ENCODE peak calls at places on chromosomes 13 and 19, in five cellular contexts. D is colonic mucosa, B is SK-N-SH, T is endodermal cell, P is NT2/D1. Z is an unnamed sample.

GRCh38 chr19:19873381-19873780 is 7.7 kb downstream of the ZNF253 start:
- DNase-seq in D (no peak), B (no peak), P (no peak), T (no peak), Z (no peak)

GRCh38 chr13:38202730-38203129 is 146.9 kb upstream of the UFM1 start:
- DNase-seq in B (no peak), D (no peak), T (no peak), P (no peak), Z (no peak)

GRCh38 chr13:81283561-81283960 is 942.6 kb upstream of the SPRY2 start:
- DNase-seq in T (no peak), B (no peak), D (no peak), P (no peak), Z (no peak)

GRCh38 chr19:19782783-19783182 is 38.8 kb downstream of the ZNF506 start:
- DNase-seq in T (no peak), D (no peak), B (no peak), P (no peak), Z (no peak)

GRCh38 chr13:32538234-32538620 is 368 bp downstream of the N4BP2L2 start:
- DNase-seq in B (peak; percentile 45), D (no peak), P (no peak), T (no peak), Z (peak; percentile 53)

GRCh38 chr13:19607523-19608078 is 25.9 kb upstream of the MPHOSPH8 start:
- DNase-seq in T (no peak), D (no peak), B (no peak), P (no peak), Z (no peak)

GRCh38 chr19:13428352-13428751 is 77.9 kb downstream of the CACNA1A start:
- DNase-seq in B (peak; percentile 19), D (peak; percentile 17), T (peak; percentile 63), P (no peak), Z (no peak)

GRCh38 chr13:84399320-84400085 is 517.2 kb upstream of the SLITRK1 start:
- DNase-seq in T (no peak), P (no peak), B (no peak), D (no peak), Z (peak; percentile 39)

GRCh38 chr19:38162094-38162493 is 61.9 kb downstream of the DPF1 start:
- DNase-seq in T (no peak), B (no peak), D (no peak), P (no peak), Z (no peak)

GRCh38 chr19:46926201-46927071 is 65.6 kb downstream of the ARHGAP35 start:
- DNase-seq in T (no peak), B (no peak), D (no peak), P (no peak), Z (no peak)

GRCh38 chr19:46925548-46925950 is 64.8 kb downstream of the ARHGAP35 start:
- DNase-seq in T (no peak), B (no peak), P (no peak), D (peak; percentile 71), Z (no peak)

GRCh38 chr19:46927893-46928292 is 67.1 kb downstream of the ARHGAP35 start:
- DNase-seq in P (no peak), D (no peak), T (no peak), B (no peak), Z (no peak)

GRCh38 chr19:46928951-46929350 is 68.2 kb downstream of the ARHGAP35 start:
- DNase-seq in T (no peak), P (no peak), D (no peak), B (no peak), Z (no peak)

GRCh38 chr19:46927106-46927505 is 66.3 kb downstream of the ARHGAP35 start:
- DNase-seq in T (no peak), B (no peak), D (no peak), P (no peak), Z (no peak)
- H3K9ac ChIP-seq in T (no peak overlapping the region), B (no peak overlapping the region), D (peak overlapping the region; percentile 14), P (no peak overlapping the region), Z (no peak overlapping the region)

GRCh38 chr13:25135896-25136295 is 36.2 kb downstream of the AMER2 start:
- DNase-seq in D (no peak), B (no peak), T (no peak), P (no peak), Z (no peak)
- H3K4me3 ChIP-seq in D (no peak overlapping the region), B (no peak overlapping the region), T (no peak overlapping the region), P (no peak overlapping the region), Z (no peak overlapping the region)

DNA sequence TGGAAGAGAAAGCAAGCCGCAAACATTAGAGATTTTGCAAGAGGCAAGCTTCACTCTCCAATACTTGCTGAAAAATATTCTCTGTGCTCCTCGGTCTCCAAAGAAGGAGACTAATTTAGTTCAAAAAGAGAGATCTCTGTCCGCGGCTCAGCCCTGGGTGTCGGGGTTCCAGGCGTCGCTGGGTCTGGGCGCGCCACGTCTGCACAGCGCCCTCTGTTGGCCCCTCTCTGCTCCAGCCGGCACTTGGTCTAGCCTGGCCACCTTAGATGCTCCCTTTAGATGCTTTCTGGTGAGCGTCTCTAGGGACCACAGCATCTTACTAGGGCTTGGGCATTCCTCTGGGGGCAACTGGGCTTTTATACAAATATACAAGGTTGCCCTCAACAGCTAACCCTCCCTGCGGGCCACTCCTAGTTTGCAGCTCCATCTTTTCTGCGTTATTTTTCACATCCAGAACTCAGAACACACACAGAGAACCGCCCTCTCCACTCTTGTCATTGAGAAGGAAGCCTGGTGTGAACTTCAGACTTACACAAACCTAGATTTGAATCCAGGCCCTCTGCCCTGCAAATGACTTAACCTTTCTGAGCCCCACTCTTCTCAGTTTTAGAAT is 78.3 kb downstream of the CYSLTR2 start:
- DNase-seq in B (peak; percentile 44), T (peak; percentile 89), P (peak; percentile 16), D (peak; percentile 56), Z (peak; percentile 78)
- H3K4me1 ChIP-seq in B (no peaks in the 10 kb centered on the region), T (no peaks in the 10 kb centered on the region), P (no peaks in the 10 kb centered on the region), D (no peaks in the 10 kb centered on the region), Z (no peaks in the 10 kb centered on the region)

GRCh38 chr19:48487944-48488343 is 18.8 kb downstream of the CYTH2 start:
- DNase-seq in D (peak; percentile 80), T (no peak), B (no peak), P (no peak), Z (peak; percentile 92)
- H3K9ac ChIP-seq in D (no peak overlapping the region), T (no peak overlapping the region), B (peak overlapping the region; percentile 36), P (no peak overlapping the region), Z (no peak overlapping the region)

Z was measured in kidney.